ENCODE peak calls at places on chromosomes 16 and 17, in eight cellular contexts. R is CD8-positive, alpha-beta memory T cell; H is PC-3; G is WERI-Rb-1; S is stomach; E is PC-9; A is small intestine; Z is endothelial cell of umbilical vein. Y is an unnamed sample. For H3K36me3, the result is how much of the 10 kb centered on the place peaks cover.

GRCh38 chr16:11517926-11518325 is 68.8 kb downstream of the LITAF start:
- DNase-seq in A (no peak), R (no peak), G (no peak), S (no peak), Z (no peak), H (no peak), E (no peak), Y (no peak)

GRCh38 chr16:70695351-70696070 is 9.7 kb upstream of the MTSS2 start:
- DNase-seq in G (no peak), A (peak), H (peak), R (peak), Z (peak), E (peak), S (peak), Y (no peak)

GRCh38 chr16:19291459-19291858 is 5.9 kb downstream of the CLEC19A start:
- DNase-seq in R (no peak), Z (peak), A (peak), H (peak), S (no peak), E (peak), G (peak), Y (no peak)

GRCh38 chr16:83744521-83744981 is 63.2 kb upstream of the HSBP1 start:
- DNase-seq in E (peak), R (no peak), S (no peak), G (no peak), Z (no peak), A (no peak), H (peak), Y (peak)

GRCh38 chr17:68089881-68090280 is 54.3 kb downstream of the KPNA2 start:
- DNase-seq in Z (peak), R (no peak), A (peak), E (peak), H (peak), S (peak), G (no peak), Y (peak)

GRCh38 chr17:77489898-77490265 is 349.1 kb downstream of the SEC14L1 start:
- DNase-seq in Z (no peak), G (no peak), E (no peak), H (no peak), S (peak), R (no peak), A (no peak), Y (no peak)

GRCh38 chr16:50394215-50394802 is 25.5 kb upstream of the BRD7 start:
- DNase-seq in G (no peak), E (no peak), H (no peak), Z (no peak), R (no peak), S (no peak), A (no peak), Y (no peak)

GRCh38 chr17:15261063-15261817 is 3.9 kb downstream of the PMP22 start:
- DNase-seq in Z (peak), A (peak), E (no peak), H (peak), R (no peak), S (peak), G (peak), Y (peak)

GRCh38 chr17:28857848-28858360 is 3.1 kb downstream of the ERAL1 start:
- DNase-seq in G (no peak), A (no peak), S (no peak), R (no peak), E (no peak), H (no peak), Z (no peak), Y (no peak)

GRCh38 chr16:72291531-72291981 is 119.6 kb upstream of the PMFBP1 start:
- DNase-seq in S (no peak), A (peak), E (peak), G (no peak), Z (peak), H (peak), R (no peak), Y (peak)

GRCh38 chr17:2343421-2343820 is 6.1 kb downstream of the SGSM2 start:
- DNase-seq in G (no peak), E (no peak), R (peak), S (no peak), A (peak), Z (no peak), H (peak), Y (no peak)

GRCh38 chr16:88619859-88620655 is 18.3 kb upstream of the IL17C start:
- DNase-seq in Z (no peak), S (no peak), A (peak), E (peak), R (peak), G (no peak), H (no peak), Y (no peak)

GRCh38 chr16:88737298-88738166 is 31.2 kb downstream of the CTU2 start:
- DNase-seq in S (peak), E (peak), G (peak), Z (peak), A (peak), R (peak), H (peak), Y (peak)

GRCh38 chr16:10949424-10949970 is 5.1 kb downstream of the CLEC16A start:
- DNase-seq in G (no peak), Z (no peak), S (no peak), R (peak), H (peak), E (peak), A (no peak), Y (no peak)

GRCh38 chr17:52106638-52107261 is 51.8 kb downstream of the CA10 start:
- DNase-seq in R (no peak), S (peak), E (no peak), A (peak), G (peak), Z (peak), H (peak), Y (peak)

GRCh38 chr17:45042346-45043120 is 8.9 kb downstream of the DCAKD start:
- DNase-seq in R (no peak), S (no peak), A (no peak), H (no peak), E (no peak), G (no peak), Z (no peak), Y (no peak)

GRCh38 chr16:51922476-51922875 is 624.5 kb downstream of the TOX3 start:
- DNase-seq in H (no peak), G (no peak), E (no peak), R (no peak), A (no peak), S (no peak), Z (no peak), Y (no peak)

GRCh38 chr17:54559883-54560282 is 340.8 kb upstream of the TOM1L1 start:
- DNase-seq in G (no peak), H (no peak), S (no peak), Z (no peak), R (no peak), E (no peak), A (no peak), Y (no peak)

GRCh38 chr16:25126820-25127232 is 15.3 kb downstream of the LCMT1 start:
- DNase-seq in Z (peak), G (no peak), A (peak), R (peak), S (no peak), H (peak), E (peak), Y (peak)

GRCh38 chr17:37138726-37139125 is 190.0 kb downstream of the AATF start:
- DNase-seq in R (no peak), Z (no peak), E (no peak), S (no peak), G (no peak), A (no peak), H (no peak), Y (no peak)

GRCh38 chr17:65222216-65222738 is 85.1 kb downstream of the RGS9 start:
- DNase-seq in S (no peak), H (peak), G (no peak), E (no peak), R (no peak), Z (no peak), A (no peak), Y (no peak)

GRCh38 chr16:23862556-23862955 is 26.8 kb downstream of the PRKCB start:
- DNase-seq in A (no peak), R (no peak), S (no peak), G (no peak), H (no peak), Z (no peak), E (no peak), Y (no peak)

GRCh38 chr16:6687593-6687992 is 645.1 kb upstream of the RBFOX1 start:
- DNase-seq in G (no peak), Z (no peak), A (no peak), S (no peak), R (no peak), E (no peak), H (no peak), Y (no peak)

GRCh38 chr16:714558-715447 is at the start of gene METRN:
- DNase-seq in S (peak), A (peak), R (peak), E (peak), Z (peak), G (peak), H (peak), Y (peak)

GRCh38 chr17:50036455-50037320 is 19.2 kb upstream of the ITGA3 start:
- DNase-seq in H (no peak), Z (no peak), A (no peak), E (no peak), S (no peak), R (no peak), G (peak), Y (no peak)

GRCh38 chr17:39921323-39921722 is 2.9 kb upstream of the GSDMB start:
- DNase-seq in G (no peak), R (no peak), A (no peak), H (no peak), S (no peak), Z (no peak), E (no peak), Y (no peak)

GRCh38 chr17:11779906-11780305 is 181.6 kb downstream of the DNAH9 start:
- DNase-seq in S (no peak), G (no peak), E (no peak), R (no peak), H (no peak), A (no peak), Z (no peak), Y (no peak)

GRCh38 chr16:11824362-11824761 is 27.0 kb downstream of the RSL1D1 start:
- DNase-seq in A (peak), E (peak), Z (no peak), H (no peak), R (no peak), G (no peak), S (peak), Y (no peak)

GRCh38 chr16:88724855-88725555 is 18.7 kb downstream of the CTU2 start:
- DNase-seq in Z (no peak), R (no peak), G (no peak), E (no peak), A (no peak), H (no peak), S (no peak), Y (no peak)

GRCh38 chr16:79090966-79091365 is 509.6 kb downstream of the MAF start:
- DNase-seq in S (no peak), E (no peak), Z (no peak), R (no peak), A (no peak), H (no peak), G (no peak), Y (no peak)

GRCh38 chr16:69481901-69482341 is 57.5 kb downstream of the CYB5B start:
- DNase-seq in G (no peak), E (no peak), A (peak), R (no peak), Z (peak), H (no peak), S (peak), Y (peak)

GRCh38 chr16:14133907-14134306 is 62.8 kb downstream of the MRTFB start:
- DNase-seq in E (no peak), H (no peak), Z (no peak), A (no peak), S (no peak), G (no peak), R (no peak), Y (no peak)

GRCh38 chr17:76204277-76204676 is 36.0 kb downstream of the RNF157 start:
- DNase-seq in S (no peak), Z (no peak), G (no peak), A (no peak), R (no peak), H (peak), E (peak), Y (peak)

GRCh38 chr16:2777231-2777902 is at the start of gene ELOB:
- DNase-seq in H (peak), R (peak), Z (peak), G (peak), S (peak), E (peak), A (peak), Y (peak)

GRCh38 chr17:61405047-61405685 is 5.5 kb downstream of the TBX2 start:
- DNase-seq in Z (no peak), E (no peak), G (no peak), S (no peak), R (no peak), H (no peak), A (no peak), Y (no peak)

GRCh38 chr16:73354426-73354825 is 306.5 kb upstream of the ZFHX3 start:
- DNase-seq in A (no peak), S (no peak), E (no peak), G (no peak), Z (no peak), H (no peak), R (no peak), Y (no peak)

GRCh38 chr17:30153463-30153862 is 36.8 kb downstream of the NSRP1 start:
- DNase-seq in A (no peak), R (no peak), Z (no peak), H (no peak), G (no peak), S (no peak), E (no peak), Y (no peak)
- H3K36me3 ChIP-seq in A (under half), R (under half), Z (under half), H (under half), G (under half), S (under half), E (under half), Y (under half)

GRCh38 chr17:66343531-66344078 is 41.2 kb downstream of the PRKCA start:
- DNase-seq in Z (no peak), E (peak), S (no peak), A (peak), G (no peak), R (no peak), H (peak), Y (peak)
- H3K36me3 ChIP-seq in Z (under half), E (under half), S (under half), A (under half), G (under half), R (under half), H (under half), Y (under half)

GRCh38 chr17:8462564-8462963 is 26.9 kb downstream of the NDEL1 start:
- DNase-seq in E (no peak), S (no peak), H (no peak), G (no peak), A (no peak), R (no peak), Z (no peak), Y (no peak)
- H3K36me3 ChIP-seq in E (under half), S (half or more), H (under half), G (under half), A (under half), R (half or more), Z (under half), Y (half or more)

GRCh38 chr17:81542431-81543338 is 9.5 kb downstream of the FAAP100 start:
- DNase-seq in R (no peak), S (no peak), H (no peak), A (no peak), G (no peak), E (no peak), Z (no peak), Y (no peak)
- H3K36me3 ChIP-seq in R (under half), S (half or more), H (under half), A (under half), G (half or more), E (under half), Z (under half), Y (half or more)

DNA sequence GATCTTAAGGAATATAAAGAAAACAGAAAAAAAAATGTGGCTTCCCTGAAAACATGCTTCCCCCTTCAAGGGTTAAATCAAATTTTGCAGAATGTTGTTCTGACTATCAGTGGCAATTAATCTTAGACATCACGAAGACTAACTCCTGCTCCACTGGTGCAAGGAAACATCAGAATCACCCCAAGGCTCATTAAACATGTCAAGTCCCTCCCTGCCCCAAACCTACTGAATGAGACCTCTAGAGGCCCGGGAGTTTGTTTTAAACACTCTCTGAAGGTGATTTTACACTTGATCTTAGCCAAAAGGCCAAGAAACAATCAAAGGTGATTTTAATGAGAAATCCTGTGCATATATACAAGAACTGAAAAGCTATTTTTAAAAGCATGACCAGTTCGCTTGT is 18.3 kb downstream of the PSME3IP1 start:
- DNase-seq in Z (no peak), H (no peak), R (no peak), A (no peak), G (no peak), E (no peak), S (no peak), Y (no peak)
- H3K36me3 ChIP-seq in Z (under half), H (under half), R (under half), A (under half), G (under half), E (under half), S (half or more), Y (under half)